ENCODE peak calls at places on chromosome 19, in six cellular contexts. S is PC-3, X is GM23248, U is hepatocyte, R is GM23338, D is HCT116. I is an unnamed sample.

GRCh38 chr19:33471111-33471996 is 50.2 kb downstream of the PEPD start:
- DNase-seq in S (no peak), X (no peak), U (no peak), R (no peak), D (no peak), I (no peak)

GRCh38 chr19:32351807-32352630 is 6.6 kb downstream of the ZNF507 start:
- DNase-seq in S (peak; percentile 64), X (peak; percentile 64), U (no peak), R (no peak), D (no peak), I (no peak)

GRCh38 chr19:49680473-49681351 is 3.6 kb downstream of the PRMT1 start:
- DNase-seq in S (peak; percentile 93), X (peak; percentile 83), U (peak; percentile 96), R (peak; percentile 98), D (peak; percentile 56), I (peak; percentile 89)

GRCh38 chr19:54164369-54165068 is 5.0 kb upstream of the LENG1 start:
- DNase-seq in S (peak; percentile 94), X (peak; percentile 50), U (peak; percentile 89), R (peak; percentile 97), D (peak; percentile 39), I (no peak)

GRCh38 chr19:50007170-50007569 is 18.0 kb downstream of the VRK3 start:
- DNase-seq in S (no peak), X (no peak), U (no peak), R (no peak), D (no peak), I (no peak)

GRCh38 chr19:32164384-32164992 is 180.9 kb upstream of the ZNF507 start:
- DNase-seq in S (no peak), X (no peak), U (no peak), R (no peak), D (no peak), I (no peak)

GRCh38 chr19:6533746-6534418 is 3.1 kb downstream of the TNFSF9 start:
- DNase-seq in S (no peak), X (no peak), U (no peak), R (peak; percentile 92), D (no peak), I (no peak)

GRCh38 chr19:33947565-33947964 is 150.9 kb downstream of the KCTD15 start:
- DNase-seq in S (no peak), X (no peak), U (no peak), R (peak; percentile 36), D (no peak), I (peak; percentile 3)

GRCh38 chr19:55486971-55487883 is 1.0 kb upstream of the SSC5D start:
- DNase-seq in S (peak; percentile 81), X (peak; percentile 97), U (peak; percentile 84), R (no peak), D (no peak), I (no peak)

GRCh38 chr19:1651061-1651547 is 1.3 kb downstream of the TCF3 start:
- DNase-seq in S (no peak), X (peak; percentile 52), U (peak; percentile 58), R (peak; percentile 79), D (no peak), I (peak; percentile 75)

GRCh38 chr19:2021453-2022140 is 6.1 kb upstream of the BTBD2 start:
- DNase-seq in S (no peak), X (no peak), U (no peak), R (no peak), D (no peak), I (no peak)

GRCh38 chr19:18093439-18094161 is 4.0 kb upstream of the MAST3 start:
- DNase-seq in S (peak; percentile 41), X (peak; percentile 56), U (no peak), R (peak; percentile 68), D (peak; percentile 64), I (peak; percentile 70)

GRCh38 chr19:3132971-3133792 is 2.7 kb upstream of the GNA15 start:
- DNase-seq in S (no peak), X (peak; percentile 78), U (no peak), R (no peak), D (no peak), I (no peak)

GRCh38 chr19:7188682-7189629 is 105.3 kb downstream of the INSR start:
- DNase-seq in S (no peak), X (no peak), U (no peak), R (no peak), D (no peak), I (no peak)

GRCh38 chr19:12774588-12775555 is at the start of gene HOOK2:
- DNase-seq in S (peak; percentile 97), X (no peak), U (peak; percentile 98), R (peak; percentile 97), D (peak; percentile 95), I (no peak)

GRCh38 chr19:1970806-1971502 is 30.0 kb downstream of the CSNK1G2 start:
- DNase-seq in S (peak; percentile 7), X (no peak), U (no peak), R (no peak), D (no peak), I (no peak)

GRCh38 chr19:6997679-6998445 is 23.4 kb downstream of the MBD3L2B start:
- DNase-seq in S (peak; percentile 20), X (peak; percentile 57), U (no peak), R (no peak), D (no peak), I (no peak)

GRCh38 chr19:51325161-51325979 is 13.9 kb downstream of the IGLON5 start:
- DNase-seq in S (no peak), X (no peak), U (no peak), R (no peak), D (no peak), I (no peak)

GRCh38 chr19:46571495-46571894 is 29.6 kb upstream of the CALM3 start:
- DNase-seq in S (peak; percentile 38), X (peak; percentile 30), U (peak; percentile 24), R (peak; percentile 91), D (peak; percentile 46), I (peak; percentile 11)

GRCh38 chr19:47284324-47284899 is 9.7 kb downstream of the INAFM1 start:
- DNase-seq in S (peak; percentile 71), X (peak; percentile 53), U (peak; percentile 79), R (peak; percentile 83), D (no peak), I (peak; percentile 68)

GRCh38 chr19:4386038-4386782 is 14.1 kb downstream of the SH3GL1 start:
- DNase-seq in S (no peak), X (peak; percentile 53), U (no peak), R (no peak), D (no peak), I (no peak)

GRCh38 chr19:13228561-13228960 is 78.3 kb downstream of the IER2 start:
- DNase-seq in S (peak; percentile 61), X (no peak), U (no peak), R (no peak), D (no peak), I (peak; percentile 53)

GRCh38 chr19:38283261-38283660 is 18.9 kb downstream of the SPINT2 start:
- DNase-seq in S (no peak), X (no peak), U (no peak), R (no peak), D (no peak), I (no peak)

GRCh38 chr19:21569497-21569870 is 64.1 kb downstream of the ZNF429 start:
- DNase-seq in S (no peak), X (peak; percentile 75), U (no peak), R (no peak), D (no peak), I (no peak)

GRCh38 chr19:54021932-54022331 is 30.5 kb downstream of the CACNG6 start:
- DNase-seq in S (no peak), X (no peak), U (no peak), R (no peak), D (no peak), I (no peak)

GRCh38 chr19:37990362-37990761 is 83.4 kb downstream of the SIPA1L3 start:
- DNase-seq in S (peak; percentile 43), X (no peak), U (no peak), R (peak; percentile 46), D (no peak), I (no peak)

GRCh38 chr19:41161903-41162302 is 31.1 kb upstream of the CYP2S1 start:
- DNase-seq in S (peak; percentile 21), X (no peak), U (no peak), R (peak; percentile 84), D (peak; percentile 27), I (no peak)

GRCh38 chr19:8396563-8397203 is 6.5 kb downstream of the RAB11B start:
- DNase-seq in S (peak; percentile 72), X (peak; percentile 77), U (peak; percentile 64), R (peak; percentile 86), D (no peak), I (peak; percentile 61)

GRCh38 chr19:3336680-3337523 is 29.5 kb upstream of the NFIC start:
- DNase-seq in S (no peak), X (peak; percentile 74), U (peak; percentile 84), R (no peak), D (no peak), I (no peak)

DNA sequence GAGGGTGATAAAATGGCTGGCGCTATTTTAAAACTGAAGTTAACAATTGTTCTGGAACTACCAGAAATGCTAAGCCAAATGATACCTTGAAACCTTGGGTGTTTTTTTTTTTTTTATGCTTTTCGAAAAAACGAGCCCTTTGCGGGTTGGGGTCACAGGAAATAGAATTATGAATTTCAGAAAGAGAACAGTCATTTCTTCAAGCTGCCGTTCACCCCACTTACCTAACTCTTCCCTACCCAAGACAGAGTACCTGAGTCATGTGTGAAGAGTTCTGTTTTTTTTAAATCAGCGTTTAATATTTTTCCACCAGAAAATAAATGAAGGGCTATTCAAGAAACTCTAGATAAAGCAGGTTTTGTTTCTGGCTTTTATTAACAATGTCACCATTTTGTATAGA is 35.3 kb downstream of the KLF2 start:
- DNase-seq in S (no peak), X (no peak), U (no peak), R (no peak), D (no peak), I (no peak)
- TF ChIP-seq EZH2phosphoT487 in S (no peak), X (no peak), U (no peak), R (no peak), D (no peak), I (no peak)

GRCh38 chr19:28603453-28603852 is 609.5 kb downstream of the UQCRFS1 start:
- DNase-seq in S (no peak), X (no peak), U (no peak), R (no peak), D (no peak), I (peak; percentile 81)
- H3K4me1 ChIP-seq in S (no peaks in the 10 kb centered on the region), X (no peaks in the 10 kb centered on the region), U (no peaks in the 10 kb centered on the region), R (no peaks in the 10 kb centered on the region), D (no peaks in the 10 kb centered on the region), I (peaks cover 54% of the 10 kb centered on the region)

GRCh38 chr19:15114153-15114540 is 6.9 kb downstream of the SYDE1 start:
- DNase-seq in S (no peak), X (peak; percentile 83), U (no peak), R (no peak), D (no peak), I (no peak)

GRCh38 chr19:15113245-15114152 is 6.3 kb downstream of the SYDE1 start:
- DNase-seq in S (no peak), X (no peak), U (no peak), R (peak; percentile 72), D (no peak), I (no peak)

GRCh38 chr19:15115762-15116615 is 8.8 kb downstream of the SYDE1 start:
- DNase-seq in S (no peak), X (no peak), U (no peak), R (no peak), D (no peak), I (no peak)

GRCh38 chr19:15116856-15117255 is 9.7 kb downstream of the SYDE1 start:
- DNase-seq in S (no peak), X (no peak), U (no peak), R (no peak), D (no peak), I (no peak)

GRCh38 chr19:15115080-15115479 is 7.9 kb downstream of the SYDE1 start:
- DNase-seq in S (no peak), X (no peak), U (no peak), R (no peak), D (no peak), I (no peak)
- TF ChIP-seq EZH2phosphoT487 in S (no peak), X (no peak), U (no peak), R (no peak), D (no peak), I (no peak)

GRCh38 chr19:19336597-19336996 is 16.0 kb downstream of the MAU2 start:
- DNase-seq in S (no peak), X (no peak), U (no peak), R (no peak), D (no peak), I (no peak)
- H3K4me1 ChIP-seq in S (no peaks in the 10 kb centered on the region), X (no peaks in the 10 kb centered on the region), U (no peaks in the 10 kb centered on the region), R (no peaks in the 10 kb centered on the region), D (no peaks in the 10 kb centered on the region), I (no peaks in the 10 kb centered on the region)

I was measured in OCI-LY7.